ENCODE peak calls at places on chromosomes 1 and 21, in four cellular contexts. One of them, this sample, is unnamed.

GRCh38 chr21:28554660-28555475 is 437.8 kb downstream of the LTN1 start:
- DNase-seq in K562: no peak
- DNase-seq in GM12891: no peak
- DNase-seq in GM12878: no peak
- DNase-seq in this sample: no peak

GRCh38 chr1:15305366-15305765 is 58.3 kb downstream of the FHAD1 start:
- DNase-seq in GM12891: no peak
- DNase-seq in K562: no peak
- DNase-seq in GM12878: no peak
- DNase-seq in this sample: no peak

GRCh38 chr1:178998295-178998694 is 27.4 kb upstream of the FAM20B start:
- DNase-seq in GM12878: no peak
- DNase-seq in K562: no peak
- DNase-seq in GM12891: no peak
- DNase-seq in this sample: no peak

GRCh38 chr21:46216132-46216747 is 12.3 kb downstream of the LSS start:
- DNase-seq in GM12891: no peak
- DNase-seq in GM12878: no peak
- DNase-seq in K562: no peak
- DNase-seq in this sample: no peak

GRCh38 chr1:176857632-176858031 is 306.9 kb downstream of the ASTN1 start:
- DNase-seq in K562: no peak
- DNase-seq in GM12891: no peak
- DNase-seq in GM12878: no peak
- DNase-seq in this sample: no peak

GRCh38 chr1:58870298-58870676 is 86.4 kb upstream of the JUN start:
- DNase-seq in GM12891: no peak
- DNase-seq in K562: no peak
- DNase-seq in GM12878: no peak
- DNase-seq in this sample: no peak

GRCh38 chr1:225737179-225737578 is 40.4 kb upstream of the SRP9 start:
- DNase-seq in GM12878: no peak
- DNase-seq in K562: no peak
- DNase-seq in GM12891: no peak
- DNase-seq in this sample: no peak

GRCh38 chr1:93810316-93810715 is 68.7 kb downstream of the DNTTIP2 start:
- DNase-seq in K562: no peak
- DNase-seq in GM12891: no peak
- DNase-seq in GM12878: no peak
- DNase-seq in this sample: no peak

GRCh38 chr1:19113362-19114092 is 96.5 kb downstream of the UBR4 start:
- DNase-seq in GM12878: no peak
- DNase-seq in K562: peak
- DNase-seq in GM12891: peak
- DNase-seq in this sample: no peak

GRCh38 chr1:6392880-6393399 is 627 bp downstream of the ACOT7 start:
- DNase-seq in GM12891: peak
- DNase-seq in K562: peak
- DNase-seq in GM12878: no peak
- DNase-seq in this sample: no peak

GRCh38 chr1:224170748-224171478 is 12.1 kb upstream of the DEGS1 start:
- DNase-seq in GM12891: no peak
- DNase-seq in GM12878: no peak
- DNase-seq in K562: no peak
- DNase-seq in this sample: no peak

GRCh38 chr1:223831755-223832636 is 13.8 kb downstream of the TP53BP2 start:
- DNase-seq in GM12891: no peak
- DNase-seq in GM12878: no peak
- DNase-seq in K562: no peak
- DNase-seq in this sample: no peak

GRCh38 chr1:65067491-65068201 is 80.4 kb upstream of the AK4 start:
- DNase-seq in K562: peak
- DNase-seq in GM12878: no peak
- DNase-seq in GM12891: peak
- DNase-seq in this sample: peak

GRCh38 chr1:85378526-85378925 is 86.4 kb downstream of the DDAH1 start:
- DNase-seq in GM12891: no peak
- DNase-seq in K562: no peak
- DNase-seq in GM12878: no peak
- DNase-seq in this sample: no peak

GRCh38 chr1:116763787-116764465 is 9.7 kb downstream of the CD2 start:
- DNase-seq in K562: peak
- DNase-seq in GM12878: no peak
- DNase-seq in GM12891: no peak
- DNase-seq in this sample: no peak

GRCh38 chr1:42279055-42279454 is 56.0 kb downstream of the FOXJ3 start:
- DNase-seq in GM12878: no peak
- DNase-seq in GM12891: no peak
- DNase-seq in K562: no peak
- DNase-seq in this sample: no peak

GRCh38 chr1:80375662-80376061 is 1369.1 kb upstream of the ADGRL4 start:
- DNase-seq in K562: no peak
- DNase-seq in GM12878: no peak
- DNase-seq in GM12891: no peak
- DNase-seq in this sample: no peak

GRCh38 chr1:11952455-11953109 is 18.1 kb downstream of the PLOD1 start:
- DNase-seq in GM12891: no peak
- DNase-seq in GM12878: no peak
- DNase-seq in K562: no peak
- DNase-seq in this sample: no peak

GRCh38 chr1:212518188-212518951 is 85.7 kb downstream of the NENF start:
- DNase-seq in GM12878: no peak
- DNase-seq in GM12891: no peak
- DNase-seq in K562: no peak
- DNase-seq in this sample: no peak

GRCh38 chr1:219279017-219279770 is 105.5 kb downstream of the LYPLAL1 start:
- DNase-seq in GM12878: no peak
- DNase-seq in K562: no peak
- DNase-seq in GM12891: no peak
- DNase-seq in this sample: no peak

GRCh38 chr1:197761654-197762053 is 13.6 kb downstream of the DENND1B start:
- DNase-seq in GM12878: no peak
- DNase-seq in K562: no peak
- DNase-seq in GM12891: no peak
- DNase-seq in this sample: no peak

GRCh38 chr1:40256401-40257084 is 1.5 kb upstream of the ZMPSTE24 start:
- DNase-seq in K562: no peak
- DNase-seq in GM12891: no peak
- DNase-seq in GM12878: no peak
- DNase-seq in this sample: no peak

GRCh38 chr1:203028067-203028783 is 1.9 kb downstream of the PPFIA4 start:
- DNase-seq in GM12878: no peak
- DNase-seq in K562: no peak
- DNase-seq in GM12891: no peak
- DNase-seq in this sample: no peak

GRCh38 chr1:58783090-58783992 is 506 bp downstream of the JUN start:
- DNase-seq in K562: peak
- DNase-seq in GM12878: no peak
- DNase-seq in GM12891: no peak
- DNase-seq in this sample: no peak

GRCh38 chr1:227234998-227235405 is 83.3 kb downstream of the CDC42BPA start:
- DNase-seq in GM12891: peak
- DNase-seq in K562: peak
- DNase-seq in GM12878: no peak
- DNase-seq in this sample: no peak

GRCh38 chr1:53390261-53390660 is 62.4 kb upstream of the LRP8 start:
- DNase-seq in GM12891: no peak
- DNase-seq in K562: no peak
- DNase-seq in GM12878: no peak
- DNase-seq in this sample: no peak

GRCh38 chr1:52674497-52675384 is 23.4 kb downstream of the COA7 start:
- DNase-seq in GM12878: no peak
- DNase-seq in K562: peak
- DNase-seq in GM12891: no peak
- DNase-seq in this sample: no peak

GRCh38 chr21:33558777-33559421 is 16.1 kb downstream of the SON start:
- DNase-seq in GM12891: no peak
- DNase-seq in GM12878: no peak
- DNase-seq in K562: no peak
- DNase-seq in this sample: no peak

GRCh38 chr1:216325946-216326345 is 97.3 kb downstream of the USH2A start:
- DNase-seq in GM12878: no peak
- DNase-seq in GM12891: no peak
- DNase-seq in K562: no peak
- DNase-seq in this sample: no peak

GRCh38 chr1:153567621-153568366 is 2.1 kb upstream of the S100A2 start:
- DNase-seq in K562: no peak
- DNase-seq in GM12891: no peak
- DNase-seq in GM12878: no peak
- DNase-seq in this sample: no peak

GRCh38 chr1:174696026-174696821 is 248.5 kb downstream of the GPR52 start:
- DNase-seq in K562: no peak
- DNase-seq in GM12891: no peak
- DNase-seq in GM12878: no peak
- DNase-seq in this sample: no peak

GRCh38 chr1:204940591-204940990 is 69.9 kb downstream of the NFASC start:
- DNase-seq in GM12878: no peak
- DNase-seq in GM12891: no peak
- DNase-seq in K562: no peak
- DNase-seq in this sample: no peak

GRCh38 chr1:107318932-107319331 is 178.1 kb downstream of the NTNG1 start:
- DNase-seq in K562: no peak
- DNase-seq in GM12878: no peak
- DNase-seq in GM12891: no peak
- DNase-seq in this sample: no peak

GRCh38 chr1:7583291-7584096 is 187.6 kb upstream of the VAMP3 start:
- DNase-seq in GM12891: no peak
- DNase-seq in K562: no peak
- DNase-seq in GM12878: no peak
- DNase-seq in this sample: no peak

GRCh38 chr1:180519846-180520245 is 17.5 kb upstream of the ACBD6 start:
- DNase-seq in K562: no peak
- DNase-seq in GM12878: no peak
- DNase-seq in GM12891: no peak
- DNase-seq in this sample: no peak

GRCh38 chr1:180524160-180524914 is 22.0 kb upstream of the ACBD6 start:
- DNase-seq in GM12891: no peak
- DNase-seq in GM12878: no peak
- DNase-seq in K562: no peak
- DNase-seq in this sample: no peak

GRCh38 chr1:180524915-180525695 is 22.7 kb upstream of the ACBD6 start:
- DNase-seq in GM12891: no peak
- DNase-seq in K562: no peak
- DNase-seq in GM12878: no peak
- DNase-seq in this sample: no peak

GRCh38 chr1:180522204-180522497 is 19.8 kb upstream of the ACBD6 start:
- DNase-seq in GM12891: no peak
- DNase-seq in K562: peak
- DNase-seq in GM12878: no peak
- DNase-seq in this sample: no peak

GRCh38 chr1:180521474-180522203 is 19.3 kb upstream of the ACBD6 start:
- DNase-seq in GM12878: no peak
- DNase-seq in K562: no peak
- DNase-seq in GM12891: no peak
- DNase-seq in this sample: no peak
- TF ChIP-seq TAF1 in GM12878: no peak
- TF ChIP-seq TAF1 in K562: no peak
- TF ChIP-seq TAF1 in GM12891: no peak
- TF ChIP-seq TAF1 in this sample: no peak

GRCh38 chr1:234605983-234606730 is 3.8 kb downstream of the IRF2BP2 start:
- DNase-seq in GM12878: no peak
- DNase-seq in K562: no peak
- DNase-seq in GM12891: no peak
- DNase-seq in this sample: no peak
- TF ChIP-seq POLR2AphosphoS5 in GM12878: peak
- TF ChIP-seq POLR2AphosphoS5 in K562: no peak
- TF ChIP-seq POLR2AphosphoS5 in GM12891: peak
- TF ChIP-seq POLR2AphosphoS5 in this sample: peak

GRCh38 chr1:35768350-35769187 is 1.2 kb downstream of the CLSPN start:
- DNase-seq in K562: no peak
- DNase-seq in GM12891: no peak
- DNase-seq in GM12878: no peak
- DNase-seq in this sample: no peak

GRCh38 chr1:35764283-35764682 is 5.5 kb downstream of the CLSPN start:
- DNase-seq in K562: no peak
- DNase-seq in GM12891: no peak
- DNase-seq in GM12878: no peak
- DNase-seq in this sample: no peak

GRCh38 chr1:35769759-35770446 is at the start of gene CLSPN:
- DNase-seq in GM12891: peak
- DNase-seq in K562: peak
- DNase-seq in GM12878: peak
- DNase-seq in this sample: peak

GRCh38 chr1:35773711-35774110 is 3.9 kb upstream of the CLSPN start:
- DNase-seq in K562: no peak
- DNase-seq in GM12891: no peak
- DNase-seq in GM12878: no peak
- DNase-seq in this sample: no peak

DNA sequence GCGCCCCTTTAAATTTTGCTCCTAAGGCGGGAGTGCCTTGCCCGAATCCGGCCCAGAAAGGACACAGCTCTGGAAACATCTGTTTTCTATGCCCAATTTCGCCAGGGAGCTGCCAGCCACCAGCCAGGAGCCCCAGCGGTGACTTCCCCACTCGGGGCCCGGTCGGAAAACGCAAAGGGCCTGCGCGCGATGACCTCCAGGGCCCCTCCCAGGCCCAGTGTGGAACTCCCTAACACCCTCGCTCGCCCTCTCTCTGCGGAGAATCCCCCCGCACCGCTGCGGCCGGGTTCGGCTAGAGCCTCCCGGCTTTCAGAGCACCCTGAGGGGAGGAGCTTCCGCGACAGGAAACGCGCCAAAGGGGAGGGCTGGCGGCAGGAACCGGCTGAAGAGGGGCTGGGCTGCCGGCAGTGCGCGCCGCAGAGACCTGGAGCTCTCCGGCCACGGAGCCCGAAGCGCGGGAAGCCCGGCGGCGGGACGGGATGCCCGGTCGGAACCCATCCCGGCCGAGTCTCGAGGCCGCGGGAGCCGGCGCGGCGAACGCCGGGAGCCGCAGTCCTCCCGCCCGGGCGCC is 505 bp downstream of the CLSPN start:
- DNase-seq in GM12891: peak
- DNase-seq in K562: peak
- DNase-seq in GM12878: peak
- DNase-seq in this sample: peak
- TF ChIP-seq POLR2A in GM12891: peak
- TF ChIP-seq POLR2A in K562: no peak
- TF ChIP-seq POLR2A in GM12878: peak
- TF ChIP-seq POLR2A in this sample: peak

DNA sequence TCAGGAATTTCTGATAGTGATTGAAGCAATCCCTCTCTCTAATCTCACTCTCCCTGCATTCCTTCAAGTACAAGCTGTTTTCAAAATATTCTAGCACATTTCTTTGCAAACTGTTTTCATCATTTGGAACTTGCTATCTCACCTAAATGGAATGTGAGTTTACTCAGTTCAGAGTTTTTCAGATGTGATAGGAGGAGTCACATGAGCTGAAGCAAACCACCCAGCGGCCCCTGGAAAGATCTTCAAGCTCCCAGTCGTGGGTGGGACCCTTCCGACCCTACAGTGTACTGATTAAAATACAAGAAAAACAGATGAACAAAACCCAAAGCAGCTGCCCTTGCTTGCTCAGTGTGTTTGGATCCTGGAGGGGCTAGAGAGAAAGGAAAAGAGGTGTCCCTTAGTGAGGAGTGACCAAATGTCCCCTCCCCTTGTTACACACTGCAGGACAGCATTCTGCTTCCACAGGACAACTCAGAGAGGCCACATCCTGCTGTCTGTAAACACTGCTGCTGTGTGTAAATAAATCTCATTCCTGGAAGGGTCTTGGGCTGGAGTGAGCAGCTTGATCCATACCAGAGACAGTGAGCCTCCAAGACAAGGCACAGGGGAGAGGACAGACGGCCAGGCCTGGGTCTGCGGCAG is 229.0 kb downstream of the RHOU start:
- DNase-seq in GM12891: no peak
- DNase-seq in K562: peak
- DNase-seq in GM12878: no peak
- DNase-seq in this sample: no peak
- TF ChIP-seq TAF1 in GM12891: no peak
- TF ChIP-seq TAF1 in K562: no peak
- TF ChIP-seq TAF1 in GM12878: no peak
- TF ChIP-seq TAF1 in this sample: no peak